ENCODE peak calls at places on chromosomes 1 and 21, in ten cellular contexts. U is NCI-H748 treated with DMSO at 0.1 percent for 48 hours; L is NCI-H446 treated with DMSO at 0.1 percent for 48 hours; Y is endothelial cell; K is progenitor cell of endocrine pancreas; C is activated T-cell treated with anti-CD3 and anti-CD28 coated beads, Interleukin-2, amount 50 U/mL, for 1 hour; B is Panc1; D is tibial artery; M is mucosa of descending colon; H is H7. S is an unnamed sample.

GRCh38 chr1:109490029-109490933 is 3.6 kb upstream of the CYB561D1 start:
- DNase-seq in U (peak), L (no peak), Y (peak), K (peak), C (peak), B (no peak), D (peak), M (peak), H (peak), S (no peak)

GRCh38 chr1:212487286-212487685 is 54.6 kb downstream of the NENF start:
- DNase-seq in U (no peak), L (no peak), Y (no peak), K (no peak), C (no peak), B (no peak), D (no peak), M (no peak), H (no peak), S (no peak)

GRCh38 chr21:25503981-25504380 is 103.3 kb downstream of the MRPL39 start:
- DNase-seq in U (no peak), L (no peak), Y (no peak), K (no peak), C (no peak), B (no peak), D (no peak), M (no peak), H (no peak), S (no peak)

GRCh38 chr1:245822997-245823396 is 668.2 kb downstream of the KIF26B start:
- DNase-seq in U (no peak), L (no peak), Y (no peak), K (no peak), C (no peak), B (peak), D (no peak), M (no peak), H (no peak), S (no peak)

GRCh38 chr1:209876091-209876800 is 48.5 kb downstream of the UTP25 start:
- DNase-seq in U (no peak), L (no peak), Y (no peak), K (no peak), C (no peak), B (no peak), D (no peak), M (no peak), H (no peak), S (no peak)

GRCh38 chr1:41623736-41624135 is 139.3 kb upstream of the EDN2 start:
- DNase-seq in U (no peak), L (no peak), Y (no peak), K (no peak), C (no peak), B (no peak), D (no peak), M (no peak), H (no peak), S (no peak)

GRCh38 chr1:58047265-58047858 is 499.2 kb downstream of the OMA1 start:
- DNase-seq in U (peak), L (no peak), Y (peak), K (peak), C (no peak), B (no peak), D (no peak), M (peak), H (peak), S (no peak)

GRCh38 chr1:173023343-173023742 is 27.4 kb downstream of the TNFSF18 start:
- DNase-seq in U (no peak), L (no peak), Y (no peak), K (no peak), C (no peak), B (no peak), D (no peak), M (no peak), H (no peak), S (no peak)

GRCh38 chr21:35995522-35996088 is 64.7 kb downstream of the SETD4 start:
- DNase-seq in U (no peak), L (no peak), Y (no peak), K (no peak), C (no peak), B (no peak), D (no peak), M (no peak), H (no peak), S (no peak)

GRCh38 chr1:22472596-22472995 is 20.9 kb downstream of the ZBTB40 start:
- DNase-seq in U (no peak), L (no peak), Y (no peak), K (no peak), C (no peak), B (no peak), D (no peak), M (no peak), H (no peak), S (no peak)

GRCh38 chr1:50333595-50333974 is 89.7 kb downstream of the DMRTA2 start:
- DNase-seq in U (no peak), L (peak), Y (peak), K (peak), C (peak), B (no peak), D (no peak), M (peak), H (peak), S (no peak)

GRCh38 chr1:31238986-31239613 is 587 bp downstream of the NKAIN1 start:
- DNase-seq in U (no peak), L (no peak), Y (peak), K (peak), C (no peak), B (no peak), D (no peak), M (peak), H (peak), S (no peak)

GRCh38 chr1:15850450-15851079 is 3.1 kb downstream of the SPEN start:
- DNase-seq in U (no peak), L (no peak), Y (no peak), K (no peak), C (no peak), B (no peak), D (no peak), M (no peak), H (no peak), S (no peak)

GRCh38 chr1:203167026-203167912 is 8.4 kb downstream of the MYBPH start:
- DNase-seq in U (no peak), L (no peak), Y (no peak), K (no peak), C (no peak), B (no peak), D (no peak), M (no peak), H (no peak), S (no peak)

GRCh38 chr1:184590163-184590750 is 164.4 kb downstream of the EDEM3 start:
- DNase-seq in U (no peak), L (no peak), Y (no peak), K (no peak), C (no peak), B (no peak), D (no peak), M (no peak), H (no peak), S (no peak)

GRCh38 chr1:244337839-244338238 is 113.9 kb downstream of the ADSS2 start:
- DNase-seq in U (no peak), L (no peak), Y (no peak), K (no peak), C (no peak), B (no peak), D (no peak), M (no peak), H (no peak), S (no peak)

GRCh38 chr1:224880593-224881307 is 48.7 kb upstream of the DNAH14 start:
- DNase-seq in U (no peak), L (no peak), Y (peak), K (no peak), C (no peak), B (no peak), D (no peak), M (peak), H (peak), S (no peak)

GRCh38 chr1:159889821-159890252 is 10.1 kb downstream of the CFAP45 start:
- DNase-seq in U (no peak), L (peak), Y (no peak), K (no peak), C (no peak), B (no peak), D (peak), M (no peak), H (no peak), S (no peak)

GRCh38 chr1:10510520-10511493 is 36.1 kb downstream of the PEX14 start:
- DNase-seq in U (no peak), L (peak), Y (no peak), K (no peak), C (peak), B (peak), D (no peak), M (peak), H (no peak), S (no peak)

GRCh38 chr21:34836103-34836932 is 167.5 kb downstream of the CLIC6 start:
- DNase-seq in U (no peak), L (no peak), Y (no peak), K (no peak), C (no peak), B (peak), D (peak), M (no peak), H (no peak), S (no peak)

GRCh38 chr21:36713746-36714145 is 14.8 kb downstream of the SIM2 start:
- DNase-seq in U (no peak), L (no peak), Y (no peak), K (no peak), C (no peak), B (no peak), D (no peak), M (no peak), H (no peak), S (no peak)

GRCh38 chr1:117058810-117059209 is 1.3 kb upstream of the TTF2 start:
- DNase-seq in U (no peak), L (no peak), Y (no peak), K (no peak), C (no peak), B (no peak), D (no peak), M (no peak), H (no peak), S (no peak)

GRCh38 chr1:153985341-153985912 is 712 bp downstream of the RAB13 start:
- DNase-seq in U (no peak), L (no peak), Y (no peak), K (no peak), C (peak), B (no peak), D (peak), M (no peak), H (peak), S (no peak)

GRCh38 chr1:36323636-36324321 is at the start of gene EVA1B:
- DNase-seq in U (no peak), L (no peak), Y (peak), K (peak), C (peak), B (no peak), D (peak), M (peak), H (peak), S (no peak)

GRCh38 chr1:202643397-202644218 is 66.6 kb downstream of the SYT2 start:
- DNase-seq in U (no peak), L (no peak), Y (no peak), K (no peak), C (peak), B (no peak), D (no peak), M (peak), H (peak), S (no peak)

GRCh38 chr21:45514311-45515021 is 27.8 kb downstream of the SLC19A1 start:
- DNase-seq in U (no peak), L (no peak), Y (no peak), K (no peak), C (no peak), B (no peak), D (no peak), M (peak), H (no peak), S (no peak)

GRCh38 chr1:167668108-167668507 is 38.1 kb downstream of the RCSD1 start:
- DNase-seq in U (no peak), L (no peak), Y (no peak), K (no peak), C (no peak), B (no peak), D (no peak), M (no peak), H (no peak), S (no peak)

GRCh38 chr1:24720152-24720551 is 25.1 kb upstream of the CLIC4 start:
- DNase-seq in U (no peak), L (no peak), Y (peak), K (no peak), C (no peak), B (no peak), D (peak), M (peak), H (no peak), S (no peak)

GRCh38 chr1:232793944-232794343 is 11.3 kb upstream of the MAP10 start:
- DNase-seq in U (no peak), L (no peak), Y (no peak), K (no peak), C (no peak), B (peak), D (no peak), M (no peak), H (no peak), S (peak)

GRCh38 chr1:226082959-226083302 is 20.4 kb downstream of the H3-3A start:
- DNase-seq in U (no peak), L (no peak), Y (peak), K (peak), C (peak), B (no peak), D (peak), M (no peak), H (no peak), S (no peak)

GRCh38 chr1:85259118-85259865 is at the start of gene C1orf52:
- DNase-seq in U (peak), L (peak), Y (peak), K (peak), C (peak), B (peak), D (peak), M (peak), H (peak), S (no peak)

GRCh38 chr1:160942926-160943325 is 11.7 kb downstream of the ITLN2 start:
- DNase-seq in U (no peak), L (no peak), Y (no peak), K (no peak), C (no peak), B (no peak), D (no peak), M (no peak), H (peak), S (no peak)

GRCh38 chr1:78141522-78142231 is 95.9 kb downstream of the GIPC2 start:
- DNase-seq in U (no peak), L (no peak), Y (no peak), K (no peak), C (no peak), B (no peak), D (no peak), M (no peak), H (no peak), S (no peak)

GRCh38 chr1:32208891-32209309 is at the start of gene DCDC2B:
- DNase-seq in U (peak), L (peak), Y (no peak), K (no peak), C (no peak), B (no peak), D (no peak), M (peak), H (no peak), S (no peak)

GRCh38 chr1:59667020-59667419 is 147.7 kb upstream of the HOOK1 start:
- DNase-seq in U (no peak), L (no peak), Y (no peak), K (no peak), C (no peak), B (no peak), D (no peak), M (no peak), H (no peak), S (no peak)

GRCh38 chr1:117633068-117633345 is 27.2 kb downstream of the TENT5C start:
- DNase-seq in U (no peak), L (no peak), Y (no peak), K (no peak), C (no peak), B (no peak), D (no peak), M (no peak), H (no peak), S (no peak)

GRCh38 chr1:94743866-94744265 is 76.3 kb upstream of the SLC44A3 start:
- DNase-seq in U (no peak), L (peak), Y (no peak), K (no peak), C (no peak), B (no peak), D (no peak), M (no peak), H (no peak), S (no peak)

GRCh38 chr1:26831059-26831458 is 4.6 kb downstream of the ZDHHC18 start:
- DNase-seq in U (no peak), L (no peak), Y (no peak), K (no peak), C (no peak), B (no peak), D (no peak), M (no peak), H (no peak), S (no peak)

GRCh38 chr21:42541174-42541573 is 27.5 kb downstream of the SLC37A1 start:
- DNase-seq in U (no peak), L (no peak), Y (no peak), K (no peak), C (no peak), B (no peak), D (no peak), M (no peak), H (no peak), S (no peak)

S was measured in SK-N-MC.